ENCODE peak calls at places on chromosome 22, in ten cellular contexts. I is neuronal stem cell; B is substantia nigra; R is SJSA1; G is left ventricle myocardium inferior; Y is CD4-positive, alpha-beta memory T cell; X is neural progenitor cell; M is endodermal cell; Q is transverse colon; P is trophoblast cell. F is an unnamed sample.
A peak's percentile ranks its signal among the peaks of the same experiment; 100 is the strongest.

GRCh38 chr22:20392983-20393704 is 807 bp upstream of the ZNF74 start:
- DNase-seq in X (no peak), I (no peak), M (peak; percentile 28), P (no peak), Q (no peak), G (no peak), R (no peak), Y (no peak), B (no peak), F (no peak)

GRCh38 chr22:20324139-20324516 is 4.3 kb upstream of the DGCR6L start:
- DNase-seq in Y (peak; percentile 26), Q (no peak), M (peak; percentile 19), R (no peak), B (no peak), X (peak; percentile 0), G (no peak), I (no peak), P (no peak), F (no peak)

GRCh38 chr22:29661355-29661754 is 57.9 kb downstream of the NF2 start:
- DNase-seq in X (no peak), M (no peak), R (no peak), B (no peak), I (no peak), Y (no peak), Q (no peak), P (no peak), G (no peak), F (no peak)

GRCh38 chr22:41576877-41577276 is 12.8 kb downstream of the PMM1 start:
- DNase-seq in X (peak; percentile 86), M (peak; percentile 94), Y (peak; percentile 9), I (peak; percentile 39), B (no peak), R (peak; percentile 63), P (peak; percentile 52), Q (peak; percentile 21), G (peak; percentile 65), F (no peak)

GRCh38 chr22:33049125-33049729 is 9.0 kb downstream of the SYN3 start:
- DNase-seq in M (peak; percentile 90), G (peak; percentile 70), B (peak; percentile 55), Y (peak; percentile 25), P (peak; percentile 46), Q (peak; percentile 67), I (peak; percentile 49), R (peak; percentile 62), X (peak; percentile 82), F (no peak)

GRCh38 chr22:37126882-37127281 is 17.4 kb upstream of the TMPRSS6 start:
- DNase-seq in Y (no peak), G (no peak), B (no peak), I (no peak), Q (no peak), P (no peak), R (no peak), X (peak; percentile 58), M (peak; percentile 77), F (no peak)

GRCh38 chr22:35435201-35435712 is 35.3 kb downstream of the MCM5 start:
- DNase-seq in P (no peak), B (no peak), G (no peak), I (no peak), M (no peak), Y (no peak), R (no peak), X (no peak), Q (no peak), F (no peak)

GRCh38 chr22:19503869-19504268 is 20.3 kb downstream of the CLDN5 start:
- DNase-seq in B (no peak), I (no peak), R (no peak), G (no peak), Q (no peak), Y (no peak), X (peak; percentile 32), P (no peak), M (peak; percentile 76), F (no peak)

GRCh38 chr22:31287818-31288495 is 4.3 kb downstream of the PIK3IP1 start:
- DNase-seq in Q (no peak), Y (no peak), B (no peak), M (no peak), P (no peak), R (no peak), I (no peak), G (no peak), X (no peak), F (no peak)

GRCh38 chr22:48754611-48755331 is 1072.9 kb downstream of the BRD1 start:
- DNase-seq in P (no peak), B (no peak), G (no peak), M (peak; percentile 18), R (peak; percentile 35), I (no peak), Q (no peak), Y (no peak), X (no peak), F (no peak)

GRCh38 chr22:31612891-31613285 is 49.1 kb downstream of the PISD start:
- DNase-seq in X (no peak), M (peak; percentile 48), I (no peak), Y (no peak), P (no peak), R (no peak), G (no peak), Q (no peak), B (no peak), F (peak; percentile 36)

GRCh38 chr22:29773233-29773632 is 6.1 kb downstream of the UQCR10 start:
- DNase-seq in Q (no peak), Y (no peak), I (no peak), B (no peak), P (peak; percentile 80), M (peak; percentile 69), X (no peak), R (no peak), G (no peak), F (peak; percentile 73)

GRCh38 chr22:25451480-25452114 is 112.9 kb upstream of the GRK3 start:
- DNase-seq in P (no peak), B (no peak), G (no peak), Q (no peak), I (no peak), Y (no peak), R (no peak), X (no peak), M (no peak), F (no peak)
- H3K27ac ChIP-seq in P (no peak overlapping the region), B (no peak overlapping the region), G (no peak overlapping the region), Q (no peak overlapping the region), I (no peak overlapping the region), Y (no peak overlapping the region), R (no peak overlapping the region), X (no peak overlapping the region), M (no peak overlapping the region), F (no peak overlapping the region)

DNA sequence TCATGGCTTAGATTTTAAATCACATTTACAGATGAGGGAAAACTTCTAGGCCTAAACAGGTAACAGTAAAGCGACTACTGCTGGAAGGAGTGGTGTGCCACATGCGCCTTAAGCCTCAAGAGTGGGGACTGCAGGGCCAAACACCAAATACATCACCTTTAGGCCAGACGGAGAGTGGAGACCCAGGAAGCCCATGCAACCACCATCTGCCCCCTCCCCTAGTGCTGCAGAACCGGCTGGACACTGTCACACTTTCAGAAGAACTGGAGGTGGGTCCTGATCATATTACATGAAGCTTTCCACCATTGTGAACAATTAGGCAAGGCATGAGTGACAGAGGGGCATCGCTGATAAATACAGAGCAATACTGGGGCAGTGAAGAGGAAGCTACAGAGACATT is 28.9 kb downstream of the SLC25A18 start:
- DNase-seq in I (no peak), R (no peak), Q (no peak), M (no peak), P (no peak), G (no peak), Y (no peak), B (no peak), X (no peak), F (no peak)
- H3K27ac ChIP-seq in I (no peak overlapping the region), R (no peak overlapping the region), Q (no peak overlapping the region), M (no peak overlapping the region), P (no peak overlapping the region), G (no peak overlapping the region), Y (no peak overlapping the region), B (no peak overlapping the region), X (no peak overlapping the region), F (no peak overlapping the region)

GRCh38 chr22:45504703-45505341 is 2.1 kb downstream of the FBLN1 start:
- DNase-seq in R (no peak), I (peak; percentile 83), X (peak; percentile 95), Q (no peak), Y (no peak), P (no peak), G (peak; percentile 73), M (peak; percentile 77), B (no peak), F (no peak)
- H3K27ac ChIP-seq in R (peak overlapping the region; percentile 5), I (peak overlapping the region; percentile 98), X (peak overlapping the region; percentile 99), Q (peak overlapping the region; percentile 82), Y (no peak overlapping the region), P (peak overlapping the region; percentile 98), G (peak overlapping the region; percentile 86), M (peak overlapping the region; percentile 85), B (no peak overlapping the region), F (peak overlapping the region; percentile 40)

DNA sequence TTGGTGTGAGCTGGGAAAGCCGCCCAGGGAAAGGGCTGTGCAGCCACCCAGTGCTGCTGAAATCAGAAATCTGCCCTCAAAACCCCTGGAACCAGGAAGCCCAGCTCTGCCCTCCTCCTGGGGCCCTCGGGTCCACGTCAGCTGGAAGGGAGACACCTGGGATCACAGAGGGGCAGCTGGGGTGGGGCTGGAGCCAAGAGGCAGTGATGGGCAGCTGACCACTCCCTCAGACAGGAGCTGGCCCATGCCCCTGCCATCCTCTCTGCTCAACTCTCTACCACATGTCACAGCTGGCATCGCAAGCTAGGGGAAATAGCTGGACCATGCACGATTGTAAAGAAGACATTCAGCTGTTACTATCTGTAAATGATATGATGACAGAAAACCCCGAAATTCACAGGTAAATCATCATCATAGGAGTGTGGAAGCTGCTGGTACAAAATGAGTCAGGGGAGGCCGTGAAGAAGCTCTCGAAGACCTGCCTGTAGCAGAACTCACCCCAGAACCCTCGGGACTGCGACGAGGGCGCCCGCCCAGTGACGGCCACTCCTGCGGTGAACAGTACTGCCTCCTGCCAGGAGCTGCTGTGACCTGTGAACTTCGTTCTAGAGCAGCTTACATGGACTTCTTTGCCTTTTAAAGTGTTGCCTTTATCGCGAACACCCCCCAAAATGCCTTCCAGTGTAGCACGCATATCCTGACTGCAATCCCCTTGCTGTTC is 55.9 kb downstream of the CERK start:
- DNase-seq in I (no peak), P (no peak), X (no peak), R (no peak), B (no peak), Y (no peak), M (no peak), Q (no peak), G (no peak), F (no peak)
- H3K27ac ChIP-seq in I (no peak overlapping the region), P (no peak overlapping the region), X (no peak overlapping the region), R (no peak overlapping the region), B (no peak overlapping the region), Y (no peak overlapping the region), M (no peak overlapping the region), Q (no peak overlapping the region), G (peak overlapping the region; percentile 19), F (no peak overlapping the region)

DNA sequence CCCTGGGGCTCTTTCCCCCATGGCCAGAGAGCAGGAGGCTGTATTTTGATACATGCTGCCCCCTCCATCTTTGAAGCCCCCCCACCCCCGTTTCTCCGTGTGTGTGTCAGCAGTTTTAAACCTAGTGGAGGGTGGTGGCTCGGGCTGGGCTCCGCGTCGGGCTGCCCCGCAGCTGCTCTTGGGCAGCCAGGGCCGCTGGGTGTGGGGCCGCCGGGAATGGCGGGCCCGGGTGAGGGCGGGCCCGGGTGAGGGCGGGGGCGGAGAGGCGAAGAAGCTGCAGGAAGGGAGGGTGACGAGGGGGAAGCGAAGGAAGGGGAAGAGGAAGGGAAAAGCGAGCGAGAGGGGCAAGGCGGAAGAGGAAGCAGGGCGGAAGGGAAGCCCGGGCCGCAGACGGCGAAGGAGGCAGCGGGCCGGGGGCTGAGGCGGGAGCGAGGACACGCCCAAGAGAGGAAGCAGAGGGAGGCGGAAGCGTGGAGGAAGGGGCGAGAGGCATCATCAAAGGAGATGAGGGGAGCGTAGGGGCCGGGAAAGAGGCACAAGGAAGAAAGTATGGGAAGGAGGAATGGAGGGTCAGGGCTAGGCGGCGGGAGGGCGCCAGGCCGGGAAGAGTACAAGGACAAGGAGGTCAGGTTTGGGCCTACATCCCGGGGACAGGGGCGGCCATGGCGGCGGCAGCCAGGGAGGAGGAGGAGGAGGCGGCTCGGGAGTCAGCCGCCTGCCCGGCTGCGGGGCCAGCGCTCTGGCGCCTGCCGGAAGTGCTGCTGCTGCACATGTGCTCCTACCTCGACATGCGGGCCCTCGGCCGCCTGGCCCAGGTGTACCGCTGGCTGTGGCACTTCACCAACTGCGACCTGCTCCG is 82.4 kb downstream of the BCR start:
- DNase-seq in I (no peak), P (no peak), X (no peak), G (no peak), B (no peak), R (no peak), Q (no peak), Y (no peak), M (no peak), F (no peak)
- H3K27ac ChIP-seq in I (no peak overlapping the region), P (no peak overlapping the region), X (no peak overlapping the region), G (no peak overlapping the region), B (no peak overlapping the region), R (no peak overlapping the region), Q (no peak overlapping the region), Y (no peak overlapping the region), M (no peak overlapping the region), F (no peak overlapping the region)